ENCODE peak calls at places on chromosomes 5 and 9, in nine cellular contexts. P is heart left ventricle, L is HCT116, K is ovary, W is transverse colon, B is endothelial cell of umbilical vein, Z is stomach, O is A549, E is testis. I is an unnamed sample.

GRCh38 chr5:56512314-56512996 is 279.3 kb upstream of the ANKRD55 start:
- DNase-seq in K (no peak), P (peak; percentile 74), Z (no peak), O (no peak), W (no peak), B (no peak), L (no peak), E (peak; percentile 80), I (no peak)

GRCh38 chr5:179803651-179804598 is 2.7 kb downstream of the MGAT4B start:
- DNase-seq in E (peak; percentile 82), W (no peak), K (peak; percentile 36), L (no peak), P (peak; percentile 37), B (peak; percentile 37), Z (no peak), O (no peak), I (peak; percentile 88)

GRCh38 chr9:137459601-137460362 is 648 bp upstream of the NSMF start:
- DNase-seq in L (no peak), K (no peak), B (no peak), E (no peak), Z (no peak), W (no peak), P (no peak), O (no peak), I (no peak)

GRCh38 chr5:121304838-121305237 is 546.8 kb upstream of the FTMT start:
- DNase-seq in L (no peak), W (no peak), B (no peak), P (no peak), E (no peak), O (no peak), K (no peak), Z (no peak), I (no peak)

GRCh38 chr5:74556631-74557595 is 83.6 kb downstream of the ENC1 start:
- DNase-seq in E (no peak), Z (no peak), K (no peak), P (no peak), L (no peak), O (no peak), B (no peak), W (no peak), I (no peak)

GRCh38 chr9:76619645-76620044 is 144.6 kb upstream of the PCA3 start:
- DNase-seq in E (no peak), O (no peak), L (no peak), W (no peak), P (no peak), B (no peak), K (no peak), Z (no peak), I (no peak)

GRCh38 chr5:138111937-138112336 is 27.3 kb downstream of the NME5 start:
- DNase-seq in W (no peak), P (no peak), L (no peak), Z (no peak), K (no peak), E (no peak), B (no peak), O (no peak), I (no peak)

GRCh38 chr9:6917162-6917561 is 159.4 kb downstream of the KDM4C start:
- DNase-seq in B (no peak), O (no peak), L (no peak), P (no peak), Z (no peak), K (no peak), W (no peak), E (no peak), I (no peak)

GRCh38 chr5:171312129-171312819 is 3.2 kb downstream of the TLX3 start:
- DNase-seq in P (no peak), K (no peak), Z (no peak), O (no peak), W (no peak), E (no peak), L (no peak), B (no peak), I (no peak)

GRCh38 chr5:57780306-57780958 is 297.8 kb upstream of the ACTBL2 start:
- DNase-seq in B (peak; percentile 93), K (no peak), Z (no peak), E (no peak), O (no peak), P (peak; percentile 33), L (no peak), W (no peak), I (no peak)

GRCh38 chr9:23582836-23583235 is 243.2 kb downstream of the ELAVL2 start:
- DNase-seq in O (no peak), L (no peak), P (no peak), B (no peak), W (no peak), K (no peak), E (no peak), Z (no peak), I (no peak)

GRCh38 chr5:77588175-77588574 is 50.3 kb downstream of the OTP start:
- DNase-seq in B (no peak), L (no peak), Z (no peak), E (no peak), P (no peak), W (no peak), K (no peak), O (no peak), I (no peak)

GRCh38 chr5:178349607-178350353 is 117.2 kb upstream of the PHYKPL start:
- DNase-seq in B (no peak), Z (no peak), K (no peak), E (no peak), L (no peak), O (no peak), W (no peak), P (no peak), I (no peak)

GRCh38 chr5:178201927-178202235 is 2.5 kb upstream of the HNRNPAB start:
- DNase-seq in P (peak; percentile 18), W (no peak), Z (no peak), B (no peak), K (no peak), O (no peak), L (no peak), E (no peak), I (no peak)

GRCh38 chr5:106640511-106640910 is 1030.2 kb downstream of the EFNA5 start:
- DNase-seq in P (no peak), Z (no peak), K (no peak), W (no peak), O (no peak), B (no peak), L (no peak), E (no peak), I (no peak)

GRCh38 chr5:94849821-94850736 is 231.6 kb downstream of the SLF1 start:
- DNase-seq in E (no peak), L (peak; percentile 59), K (no peak), W (no peak), O (peak; percentile 8), P (no peak), B (peak; percentile 40), Z (no peak), I (no peak)

GRCh38 chr5:39639618-39640078 is 214.9 kb upstream of the DAB2 start:
- DNase-seq in O (no peak), Z (no peak), P (no peak), L (no peak), W (no peak), K (no peak), B (peak; percentile 28), E (no peak), I (no peak)

GRCh38 chr5:81779125-81779934 is 28.4 kb upstream of the SSBP2 start:
- DNase-seq in P (peak; percentile 77), E (peak; percentile 51), L (no peak), K (peak; percentile 46), B (peak; percentile 74), W (peak; percentile 70), Z (peak; percentile 81), O (no peak), I (peak; percentile 12)
- TF ChIP-seq POLR2A in P (no peak), E (no peak), L (no peak), K (no peak), B (no peak), W (no peak), Z (no peak), O (no peak), I (no peak)

DNA sequence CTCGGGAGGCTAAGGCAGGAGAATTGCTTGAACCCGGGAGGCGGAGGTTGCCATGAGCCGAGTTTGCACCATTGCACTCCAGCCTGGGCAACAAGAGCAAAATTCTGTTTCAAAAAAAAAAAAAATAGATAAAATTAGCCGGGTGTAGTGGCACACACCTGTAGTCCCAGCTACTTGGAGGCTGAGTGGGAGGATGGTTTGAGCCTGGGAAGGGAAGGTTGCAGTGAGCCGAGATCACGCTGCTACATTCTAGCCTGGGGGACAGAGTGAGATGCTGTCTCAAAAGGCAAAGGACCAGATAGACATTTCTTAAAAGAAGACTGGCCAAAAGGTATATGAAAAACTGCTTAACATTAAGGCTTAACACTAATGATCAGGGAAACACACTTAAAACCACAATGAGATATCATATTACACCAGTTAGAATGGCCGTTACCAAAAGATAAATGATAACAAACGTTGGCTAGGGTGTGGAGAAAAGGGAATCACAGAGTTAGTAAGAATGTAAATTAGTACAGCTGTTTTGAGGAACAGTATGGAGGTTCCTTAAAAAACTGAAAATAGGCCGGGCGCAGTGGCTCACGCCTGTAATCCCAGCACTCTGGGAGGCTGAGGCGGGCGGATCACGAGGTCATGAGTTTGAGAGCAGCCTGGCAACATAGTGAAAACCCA is 10.1 kb upstream of the MARVELD2 start:
- DNase-seq in E (no peak), L (no peak), O (no peak), B (no peak), K (no peak), Z (no peak), P (no peak), W (no peak), I (no peak)
- TF ChIP-seq POLR2A in E (no peak), L (no peak), O (no peak), B (no peak), K (no peak), Z (no peak), P (no peak), W (no peak), I (no peak)

DNA sequence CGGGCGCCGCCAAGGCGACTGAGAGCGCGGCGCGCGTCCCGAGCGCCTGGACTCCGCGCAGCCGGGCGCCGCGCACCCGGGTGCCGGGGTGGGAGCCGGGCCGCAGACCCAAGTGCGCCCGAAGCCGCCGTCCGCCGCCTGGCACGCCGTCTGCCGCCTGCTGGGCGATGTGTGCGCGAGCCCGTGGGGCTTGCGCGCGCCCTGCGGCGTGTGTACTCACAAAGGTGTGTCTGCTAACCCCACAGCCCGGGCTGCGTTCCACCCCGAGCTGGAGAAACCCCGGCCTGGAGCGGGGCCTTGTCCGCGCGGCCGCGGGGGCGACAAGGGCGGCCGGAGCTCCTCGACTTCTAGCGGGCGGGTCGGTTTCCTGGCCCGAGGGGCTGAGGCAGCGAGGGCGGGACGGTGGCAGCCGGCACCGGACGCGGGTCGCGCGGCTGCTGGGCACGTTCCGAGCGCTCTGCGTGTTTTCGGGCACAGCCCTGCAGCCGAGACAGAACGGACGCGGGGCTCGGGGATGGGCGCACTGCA is 1.1 kb upstream of the ZSWIM6 start:
- DNase-seq in O (peak; percentile 70), L (no peak), K (peak; percentile 81), P (peak; percentile 84), Z (peak; percentile 91), B (peak; percentile 77), W (peak; percentile 85), E (peak; percentile 78), I (peak; percentile 54)
- TF ChIP-seq POLR2A in O (no peak), L (no peak), K (no peak), P (no peak), Z (no peak), B (peak; percentile 58), W (peak; percentile 40), E (no peak), I (peak; percentile 7)

DNA sequence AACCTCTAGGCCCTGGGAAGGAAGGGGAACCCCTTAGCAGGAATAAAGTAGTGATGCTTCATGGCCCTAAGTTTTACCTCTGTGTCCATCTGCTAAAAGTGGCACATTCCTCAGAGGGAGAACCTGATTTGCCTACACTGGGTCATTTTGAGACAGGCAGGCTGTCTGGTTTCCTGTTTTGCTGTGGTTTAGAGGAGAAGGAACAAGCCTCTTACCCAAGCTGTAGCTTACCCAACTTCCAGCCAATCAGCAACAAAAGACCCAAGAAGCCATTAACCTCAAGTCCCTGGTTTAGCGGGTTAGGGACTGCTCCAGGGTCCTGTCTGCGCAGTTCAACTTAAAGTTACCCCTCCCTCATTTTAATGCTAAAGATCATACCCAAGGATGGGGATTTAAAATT is 411.0 kb downstream of the MAT2B start:
- DNase-seq in B (peak; percentile 22), W (peak; percentile 39), P (no peak), L (no peak), E (no peak), Z (no peak), O (no peak), K (no peak), I (no peak)
- TF ChIP-seq POLR2A in B (no peak), W (no peak), P (no peak), L (no peak), E (no peak), Z (no peak), O (no peak), K (no peak), I (no peak)